ENCODE peak calls at places on chromosomes 12 and 14, in six cellular contexts. T is CD8-positive, alpha-beta T cell; P is NT2/D1; H is CD4-positive, alpha-beta memory T cell; V is mesendoderm; G is neuronal stem cell. J is an unnamed sample. For H3K4me1, the result is how much of the 10 kb centered on the place peaks cover.

GRCh38 chr12:125888921-125889320 is 823.7 kb downstream of the AACS start:
- DNase-seq in T (no peak), P (no peak), H (no peak), V (no peak), G (no peak), J (no peak)

GRCh38 chr12:132444957-132445883 is 44.7 kb upstream of the FBRSL1 start:
- DNase-seq in T (peak), P (no peak), H (peak), V (no peak), G (no peak), J (peak)

GRCh38 chr14:50821471-50822464 is 9.2 kb downstream of the NIN start:
- DNase-seq in T (peak), P (no peak), H (peak), V (no peak), G (no peak), J (peak)

GRCh38 chr12:107679346-107679745 is 6.3 kb upstream of the PWP1 start:
- DNase-seq in T (no peak), P (no peak), H (no peak), V (no peak), G (no peak), J (no peak)

GRCh38 chr14:96582641-96582980 is 80.4 kb downstream of the PAPOLA start:
- DNase-seq in T (no peak), P (no peak), H (no peak), V (no peak), G (no peak), J (no peak)

GRCh38 chr14:39734306-39734705 is 302.1 kb upstream of the FBXO33 start:
- DNase-seq in T (no peak), P (peak), H (no peak), V (peak), G (no peak), J (no peak)

GRCh38 chr14:88765130-88765529 is 27.6 kb downstream of the EML5 start:
- DNase-seq in T (no peak), P (peak), H (no peak), V (peak), G (no peak), J (no peak)

GRCh38 chr14:101374373-101375338 is 186.6 kb upstream of the DIO3 start:
- DNase-seq in T (no peak), P (no peak), H (no peak), V (no peak), G (no peak), J (no peak)

GRCh38 chr14:69441948-69442347 is 42.6 kb upstream of the PLEKHD1 start:
- DNase-seq in T (no peak), P (no peak), H (no peak), V (no peak), G (no peak), J (peak)

GRCh38 chr12:116361404-116362223 is 84.1 kb upstream of the MED13L start:
- DNase-seq in T (no peak), P (no peak), H (no peak), V (no peak), G (no peak), J (peak)

GRCh38 chr12:10364839-10365681 is 24.8 kb downstream of the KLRK1 start:
- DNase-seq in T (peak), P (no peak), H (peak), V (peak), G (peak), J (peak)

GRCh38 chr12:109624467-109624866 is 50.9 kb downstream of the MVK start:
- DNase-seq in T (no peak), P (no peak), H (no peak), V (peak), G (no peak), J (no peak)

DNA sequence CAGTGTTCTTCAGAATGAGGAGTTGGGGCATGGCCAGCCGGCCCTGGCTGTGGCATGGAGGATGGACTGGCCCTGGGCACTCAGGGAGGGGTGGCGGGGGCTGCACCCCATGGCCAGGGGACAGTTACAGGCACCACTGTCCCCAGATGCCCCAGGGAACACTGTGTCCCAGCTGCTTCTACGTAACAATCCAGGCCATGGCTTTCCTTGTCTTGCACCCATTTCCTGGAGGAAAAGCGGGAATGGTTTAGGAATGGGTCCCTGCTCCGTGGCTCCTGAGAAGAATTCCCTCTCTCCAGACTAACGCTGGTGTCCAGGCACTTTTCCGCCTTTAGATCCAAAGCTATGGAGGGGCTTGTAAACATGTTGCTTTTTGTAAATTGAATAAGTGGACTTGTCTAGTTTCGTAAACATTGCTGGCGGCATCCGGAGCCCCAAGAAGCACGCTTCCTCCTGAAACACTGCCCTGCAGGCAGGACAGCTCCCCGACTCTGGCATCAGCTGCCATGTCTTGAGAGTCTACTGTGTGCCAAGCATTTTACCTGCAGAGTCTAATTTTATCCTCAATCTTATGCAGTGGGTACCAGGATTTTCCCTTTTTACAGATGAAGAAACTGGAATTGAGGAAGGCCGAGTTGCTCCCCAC is 238.3 kb downstream of the SLC41A2 start:
- DNase-seq in T (no peak), P (no peak), H (no peak), V (no peak), G (no peak), J (no peak)
- H3K4me3 ChIP-seq in T (peak), P (no peak), H (peak), V (no peak), G (no peak), J (peak)

DNA sequence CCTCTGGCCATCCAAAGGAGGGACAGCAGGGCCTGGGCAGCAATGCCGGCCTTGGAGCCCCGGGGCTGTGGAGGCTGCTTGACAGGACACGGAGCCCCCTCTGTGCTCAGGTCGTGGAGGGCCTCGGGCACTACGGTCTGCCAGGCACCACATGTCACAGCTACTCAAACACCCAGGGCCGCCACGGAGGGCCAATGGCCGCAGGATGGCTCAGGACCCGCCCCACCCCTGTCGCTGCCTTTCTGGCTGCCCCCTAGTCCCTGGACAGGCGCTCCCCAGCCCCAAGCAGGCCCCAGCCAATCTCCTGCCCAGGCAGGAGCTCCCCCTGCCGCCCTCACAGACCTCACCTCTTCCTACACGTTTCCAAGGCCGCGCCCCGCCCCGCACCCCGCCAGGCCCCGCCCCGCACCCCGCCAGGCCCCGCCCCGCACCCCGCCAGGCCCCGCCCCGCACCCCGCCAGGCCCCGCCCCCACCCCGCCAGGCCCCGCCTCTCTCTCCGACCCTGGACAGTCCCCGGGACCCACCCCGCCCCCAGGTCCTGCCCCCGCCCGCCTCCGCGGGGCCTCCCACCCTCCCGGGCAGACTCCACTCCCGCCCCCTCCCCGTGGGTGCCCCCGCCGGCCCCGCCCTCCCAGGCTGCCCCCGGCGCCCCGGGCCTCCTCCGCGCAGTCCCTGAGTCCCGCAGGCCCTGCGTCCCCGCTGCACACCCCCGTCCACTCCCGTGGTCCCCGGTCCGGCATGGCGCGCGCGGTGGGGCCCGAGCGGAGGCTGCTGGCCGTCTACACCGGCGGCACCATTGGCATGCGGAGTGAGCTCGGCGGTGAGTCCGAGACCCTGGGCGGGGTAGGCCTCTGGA is at the start of gene ASPG:
- DNase-seq in T (no peak), P (no peak), H (no peak), V (peak), G (no peak), J (no peak)
- H3K4me1 ChIP-seq in T (under half), P (under half), H (under half), V (under half), G (under half), J (under half)

GRCh38 chr14:80455031-80455430 is 243.7 kb upstream of the DIO2 start:
- DNase-seq in T (no peak), P (no peak), H (no peak), V (no peak), G (no peak), J (no peak)
- H3K4me3 ChIP-seq in T (no peak), P (no peak), H (no peak), V (no peak), G (no peak), J (no peak)

GRCh38 chr14:52902971-52903385 is 47.9 kb downstream of the FERMT2 start:
- DNase-seq in T (no peak), P (no peak), H (no peak), V (peak), G (no peak), J (no peak)
- H3K4me1 ChIP-seq in T (under half), P (under half), H (under half), V (under half), G (under half), J (under half)

J was measured in DND-41.